ENCODE peak calls at places on chromosomes 6 and 20, in ten cellular contexts. One of them, this sample, is unnamed.

GRCh38 chr20:58753929-58754551 is 61.4 kb downstream of the NPEPL1 start:
- DNase-seq in KG1: no peak
- DNase-seq in NCI-H345: no peak
- DNase-seq in neural crest cell: no peak
- DNase-seq in HEK293T: no peak
- DNase-seq in AG04450: no peak
- DNase-seq in heart right ventricle: no peak
- DNase-seq in stimulated activated CD4-positive, alpha-beta T cell treated with anti-CD3 and anti-CD28 coated beads, Interleukin-4, amount 100 ng/mL, for 24 hours: no peak
- DNase-seq in amygdala: no peak
- DNase-seq in mucosa of descending colon: no peak
- DNase-seq in this sample: peak

GRCh38 chr6:48069280-48069679 is 41.7 kb downstream of the PTCHD4 start:
- DNase-seq in mucosa of descending colon: no peak
- DNase-seq in amygdala: no peak
- DNase-seq in KG1: no peak
- DNase-seq in neural crest cell: no peak
- DNase-seq in HEK293T: no peak
- DNase-seq in NCI-H345: peak
- DNase-seq in AG04450: no peak
- DNase-seq in heart right ventricle: no peak
- DNase-seq in stimulated activated CD4-positive, alpha-beta T cell treated with anti-CD3 and anti-CD28 coated beads, Interleukin-4, amount 100 ng/mL, for 24 hours: no peak
- DNase-seq in this sample: no peak

GRCh38 chr6:162343902-162344226 is 383.7 kb downstream of the PRKN start:
- DNase-seq in heart right ventricle: no peak
- DNase-seq in amygdala: no peak
- DNase-seq in HEK293T: no peak
- DNase-seq in AG04450: no peak
- DNase-seq in stimulated activated CD4-positive, alpha-beta T cell treated with anti-CD3 and anti-CD28 coated beads, Interleukin-4, amount 100 ng/mL, for 24 hours: no peak
- DNase-seq in mucosa of descending colon: no peak
- DNase-seq in neural crest cell: no peak
- DNase-seq in NCI-H345: no peak
- DNase-seq in KG1: no peak
- DNase-seq in this sample: no peak

GRCh38 chr20:62405108-62405980 is 1.7 kb downstream of the CABLES2 start:
- DNase-seq in stimulated activated CD4-positive, alpha-beta T cell treated with anti-CD3 and anti-CD28 coated beads, Interleukin-4, amount 100 ng/mL, for 24 hours: no peak
- DNase-seq in NCI-H345: no peak
- DNase-seq in amygdala: no peak
- DNase-seq in mucosa of descending colon: no peak
- DNase-seq in KG1: no peak
- DNase-seq in neural crest cell: peak
- DNase-seq in AG04450: no peak
- DNase-seq in HEK293T: peak
- DNase-seq in heart right ventricle: peak
- DNase-seq in this sample: peak

GRCh38 chr20:39910536-39910935 is 778.5 kb downstream of the MAFB start:
- DNase-seq in stimulated activated CD4-positive, alpha-beta T cell treated with anti-CD3 and anti-CD28 coated beads, Interleukin-4, amount 100 ng/mL, for 24 hours: no peak
- DNase-seq in AG04450: no peak
- DNase-seq in heart right ventricle: peak
- DNase-seq in HEK293T: no peak
- DNase-seq in NCI-H345: no peak
- DNase-seq in mucosa of descending colon: no peak
- DNase-seq in amygdala: no peak
- DNase-seq in neural crest cell: no peak
- DNase-seq in KG1: no peak
- DNase-seq in this sample: no peak

GRCh38 chr6:169625376-169625775 is 76.5 kb downstream of the WDR27 start:
- DNase-seq in AG04450: no peak
- DNase-seq in stimulated activated CD4-positive, alpha-beta T cell treated with anti-CD3 and anti-CD28 coated beads, Interleukin-4, amount 100 ng/mL, for 24 hours: no peak
- DNase-seq in amygdala: no peak
- DNase-seq in KG1: no peak
- DNase-seq in heart right ventricle: no peak
- DNase-seq in HEK293T: no peak
- DNase-seq in NCI-H345: no peak
- DNase-seq in mucosa of descending colon: no peak
- DNase-seq in neural crest cell: no peak
- DNase-seq in this sample: no peak

GRCh38 chr6:143684484-143684883 is 6.7 kb downstream of the PHACTR2 start:
- DNase-seq in NCI-H345: no peak
- DNase-seq in KG1: no peak
- DNase-seq in AG04450: no peak
- DNase-seq in neural crest cell: no peak
- DNase-seq in stimulated activated CD4-positive, alpha-beta T cell treated with anti-CD3 and anti-CD28 coated beads, Interleukin-4, amount 100 ng/mL, for 24 hours: no peak
- DNase-seq in amygdala: no peak
- DNase-seq in mucosa of descending colon: no peak
- DNase-seq in HEK293T: no peak
- DNase-seq in heart right ventricle: no peak
- DNase-seq in this sample: no peak

GRCh38 chr20:47126374-47126705 is 230.2 kb downstream of the ZMYND8 start:
- DNase-seq in amygdala: no peak
- DNase-seq in AG04450: no peak
- DNase-seq in heart right ventricle: no peak
- DNase-seq in neural crest cell: no peak
- DNase-seq in NCI-H345: no peak
- DNase-seq in HEK293T: no peak
- DNase-seq in mucosa of descending colon: no peak
- DNase-seq in stimulated activated CD4-positive, alpha-beta T cell treated with anti-CD3 and anti-CD28 coated beads, Interleukin-4, amount 100 ng/mL, for 24 hours: no peak
- DNase-seq in KG1: no peak
- DNase-seq in this sample: no peak

GRCh38 chr6:30155522-30156261 is 5.3 kb downstream of the TRIM10 start:
- DNase-seq in AG04450: no peak
- DNase-seq in heart right ventricle: no peak
- DNase-seq in KG1: no peak
- DNase-seq in stimulated activated CD4-positive, alpha-beta T cell treated with anti-CD3 and anti-CD28 coated beads, Interleukin-4, amount 100 ng/mL, for 24 hours: no peak
- DNase-seq in amygdala: no peak
- DNase-seq in NCI-H345: no peak
- DNase-seq in mucosa of descending colon: no peak
- DNase-seq in HEK293T: no peak
- DNase-seq in neural crest cell: no peak
- DNase-seq in this sample: no peak

GRCh38 chr6:102679844-102680243 is 1286.3 kb downstream of the GRIK2 start:
- DNase-seq in stimulated activated CD4-positive, alpha-beta T cell treated with anti-CD3 and anti-CD28 coated beads, Interleukin-4, amount 100 ng/mL, for 24 hours: no peak
- DNase-seq in AG04450: no peak
- DNase-seq in amygdala: no peak
- DNase-seq in heart right ventricle: no peak
- DNase-seq in neural crest cell: no peak
- DNase-seq in NCI-H345: no peak
- DNase-seq in mucosa of descending colon: no peak
- DNase-seq in KG1: no peak
- DNase-seq in HEK293T: no peak
- DNase-seq in this sample: no peak

GRCh38 chr20:58714923-58715708 is 22.5 kb downstream of the NPEPL1 start:
- DNase-seq in mucosa of descending colon: peak
- DNase-seq in stimulated activated CD4-positive, alpha-beta T cell treated with anti-CD3 and anti-CD28 coated beads, Interleukin-4, amount 100 ng/mL, for 24 hours: peak
- DNase-seq in HEK293T: no peak
- DNase-seq in heart right ventricle: no peak
- DNase-seq in amygdala: no peak
- DNase-seq in NCI-H345: no peak
- DNase-seq in neural crest cell: no peak
- DNase-seq in KG1: no peak
- DNase-seq in AG04450: no peak
- DNase-seq in this sample: no peak

GRCh38 chr20:3192226-3193015 is 12.1 kb downstream of the DDRGK1 start:
- DNase-seq in NCI-H345: no peak
- DNase-seq in mucosa of descending colon: no peak
- DNase-seq in amygdala: no peak
- DNase-seq in HEK293T: no peak
- DNase-seq in AG04450: no peak
- DNase-seq in neural crest cell: no peak
- DNase-seq in stimulated activated CD4-positive, alpha-beta T cell treated with anti-CD3 and anti-CD28 coated beads, Interleukin-4, amount 100 ng/mL, for 24 hours: no peak
- DNase-seq in heart right ventricle: no peak
- DNase-seq in KG1: no peak
- DNase-seq in this sample: no peak

GRCh38 chr20:25336561-25337422 is 53.8 kb downstream of the ABHD12 start:
- DNase-seq in mucosa of descending colon: no peak
- DNase-seq in stimulated activated CD4-positive, alpha-beta T cell treated with anti-CD3 and anti-CD28 coated beads, Interleukin-4, amount 100 ng/mL, for 24 hours: no peak
- DNase-seq in AG04450: no peak
- DNase-seq in heart right ventricle: no peak
- DNase-seq in neural crest cell: no peak
- DNase-seq in NCI-H345: no peak
- DNase-seq in HEK293T: no peak
- DNase-seq in KG1: no peak
- DNase-seq in amygdala: no peak
- DNase-seq in this sample: no peak

GRCh38 chr20:34540596-34541263 is 17.8 kb upstream of the MAP1LC3A start:
- DNase-seq in AG04450: no peak
- DNase-seq in stimulated activated CD4-positive, alpha-beta T cell treated with anti-CD3 and anti-CD28 coated beads, Interleukin-4, amount 100 ng/mL, for 24 hours: no peak
- DNase-seq in KG1: no peak
- DNase-seq in HEK293T: no peak
- DNase-seq in NCI-H345: no peak
- DNase-seq in heart right ventricle: no peak
- DNase-seq in amygdala: no peak
- DNase-seq in mucosa of descending colon: peak
- DNase-seq in neural crest cell: no peak
- DNase-seq in this sample: no peak

GRCh38 chr6:162765251-162765650 is 37.5 kb downstream of the PACRG start:
- DNase-seq in mucosa of descending colon: no peak
- DNase-seq in stimulated activated CD4-positive, alpha-beta T cell treated with anti-CD3 and anti-CD28 coated beads, Interleukin-4, amount 100 ng/mL, for 24 hours: no peak
- DNase-seq in amygdala: no peak
- DNase-seq in KG1: no peak
- DNase-seq in neural crest cell: no peak
- DNase-seq in heart right ventricle: no peak
- DNase-seq in AG04450: no peak
- DNase-seq in NCI-H345: no peak
- DNase-seq in HEK293T: no peak
- DNase-seq in this sample: no peak

GRCh38 chr20:986733-987355 is 15.3 kb downstream of the RSPO4 start:
- DNase-seq in HEK293T: no peak
- DNase-seq in stimulated activated CD4-positive, alpha-beta T cell treated with anti-CD3 and anti-CD28 coated beads, Interleukin-4, amount 100 ng/mL, for 24 hours: no peak
- DNase-seq in NCI-H345: no peak
- DNase-seq in KG1: no peak
- DNase-seq in heart right ventricle: no peak
- DNase-seq in neural crest cell: no peak
- DNase-seq in mucosa of descending colon: no peak
- DNase-seq in AG04450: no peak
- DNase-seq in amygdala: no peak
- DNase-seq in this sample: peak

GRCh38 chr6:134805163-134805562 is 144.7 kb downstream of the ALDH8A1 start:
- DNase-seq in neural crest cell: no peak
- DNase-seq in AG04450: no peak
- DNase-seq in HEK293T: no peak
- DNase-seq in NCI-H345: no peak
- DNase-seq in KG1: no peak
- DNase-seq in stimulated activated CD4-positive, alpha-beta T cell treated with anti-CD3 and anti-CD28 coated beads, Interleukin-4, amount 100 ng/mL, for 24 hours: no peak
- DNase-seq in heart right ventricle: no peak
- DNase-seq in amygdala: no peak
- DNase-seq in mucosa of descending colon: no peak
- DNase-seq in this sample: no peak

GRCh38 chr6:34067814-34068213 is 78.1 kb downstream of the GRM4 start:
- DNase-seq in stimulated activated CD4-positive, alpha-beta T cell treated with anti-CD3 and anti-CD28 coated beads, Interleukin-4, amount 100 ng/mL, for 24 hours: no peak
- DNase-seq in KG1: no peak
- DNase-seq in heart right ventricle: no peak
- DNase-seq in HEK293T: no peak
- DNase-seq in mucosa of descending colon: peak
- DNase-seq in NCI-H345: no peak
- DNase-seq in neural crest cell: no peak
- DNase-seq in AG04450: no peak
- DNase-seq in amygdala: no peak
- DNase-seq in this sample: no peak

GRCh38 chr6:158131926-158132325 is 36.1 kb downstream of the SERAC1 start:
- DNase-seq in AG04450: no peak
- DNase-seq in stimulated activated CD4-positive, alpha-beta T cell treated with anti-CD3 and anti-CD28 coated beads, Interleukin-4, amount 100 ng/mL, for 24 hours: peak
- DNase-seq in mucosa of descending colon: no peak
- DNase-seq in NCI-H345: no peak
- DNase-seq in heart right ventricle: no peak
- DNase-seq in HEK293T: peak
- DNase-seq in neural crest cell: no peak
- DNase-seq in KG1: no peak
- DNase-seq in amygdala: no peak
- DNase-seq in this sample: peak

GRCh38 chr6:53771780-53772624 is 22.8 kb upstream of the LRRC1 start:
- DNase-seq in mucosa of descending colon: no peak
- DNase-seq in amygdala: no peak
- DNase-seq in HEK293T: no peak
- DNase-seq in NCI-H345: no peak
- DNase-seq in neural crest cell: no peak
- DNase-seq in heart right ventricle: no peak
- DNase-seq in stimulated activated CD4-positive, alpha-beta T cell treated with anti-CD3 and anti-CD28 coated beads, Interleukin-4, amount 100 ng/mL, for 24 hours: no peak
- DNase-seq in AG04450: no peak
- DNase-seq in KG1: no peak
- DNase-seq in this sample: no peak

GRCh38 chr6:5315883-5316282 is 54.6 kb downstream of the FARS2 start:
- DNase-seq in neural crest cell: no peak
- DNase-seq in amygdala: no peak
- DNase-seq in stimulated activated CD4-positive, alpha-beta T cell treated with anti-CD3 and anti-CD28 coated beads, Interleukin-4, amount 100 ng/mL, for 24 hours: no peak
- DNase-seq in AG04450: peak
- DNase-seq in heart right ventricle: no peak
- DNase-seq in mucosa of descending colon: no peak
- DNase-seq in NCI-H345: no peak
- DNase-seq in KG1: no peak
- DNase-seq in HEK293T: no peak
- DNase-seq in this sample: no peak

GRCh38 chr6:11206576-11206975 is 25.9 kb downstream of the NEDD9 start:
- DNase-seq in heart right ventricle: no peak
- DNase-seq in HEK293T: no peak
- DNase-seq in NCI-H345: no peak
- DNase-seq in neural crest cell: no peak
- DNase-seq in amygdala: no peak
- DNase-seq in stimulated activated CD4-positive, alpha-beta T cell treated with anti-CD3 and anti-CD28 coated beads, Interleukin-4, amount 100 ng/mL, for 24 hours: no peak
- DNase-seq in KG1: no peak
- DNase-seq in mucosa of descending colon: no peak
- DNase-seq in AG04450: no peak
- DNase-seq in this sample: peak